ENCODE peak calls at places on chromosome 3, in nine cellular contexts. R, S, D, T, L, A, P, M and Q are unnamed samples.

GRCh38 chr3:107142786-107143185 is 234.5 kb upstream of the CCDC54 start:
- DNase-seq in D (no peak), T (no peak), S (no peak), L (no peak), R (no peak), A (no peak), P (no peak), M (no peak), Q (no peak)

GRCh38 chr3:112200317-112200666 is 67.2 kb upstream of the GCSAM start:
- DNase-seq in S (no peak), A (no peak), P (no peak), R (no peak), D (no peak), M (no peak), T (no peak), L (no peak), Q (no peak)

GRCh38 chr3:159637895-159638542 is 350.6 kb upstream of the IL12A start:
- DNase-seq in A (no peak), P (no peak), R (no peak), T (no peak), M (no peak), S (no peak), L (peak), D (no peak), Q (peak)

GRCh38 chr3:98894791-98895576 is 6.5 kb downstream of the DCBLD2 start:
- DNase-seq in S (no peak), D (no peak), T (no peak), L (no peak), P (no peak), A (no peak), M (no peak), R (no peak), Q (no peak)

GRCh38 chr3:50971487-50971924 is 296.8 kb downstream of the DOCK3 start:
- DNase-seq in T (peak), A (no peak), D (peak), R (no peak), S (peak), P (peak), M (no peak), L (peak), Q (peak)

GRCh38 chr3:119257654-119258410 is 17.2 kb upstream of the B4GALT4 start:
- DNase-seq in L (peak), D (no peak), S (peak), P (no peak), A (no peak), R (no peak), T (peak), M (no peak), Q (no peak)

GRCh38 chr3:39907981-39908380 is 98.6 kb downstream of the MYRIP start:
- DNase-seq in D (no peak), S (no peak), L (no peak), P (peak), M (no peak), R (no peak), A (no peak), T (peak), Q (no peak)

GRCh38 chr3:62529230-62529629 is 155.9 kb upstream of the FEZF2 start:
- DNase-seq in S (no peak), L (peak), R (no peak), T (peak), M (no peak), A (no peak), D (no peak), P (peak), Q (peak)

GRCh38 chr3:197424674-197425484 is 126.5 kb upstream of the DLG1 start:
- DNase-seq in M (no peak), S (no peak), P (no peak), L (no peak), A (no peak), R (no peak), D (no peak), T (no peak), Q (no peak)

GRCh38 chr3:129605593-129606521 is 619 bp downstream of the PLXND1 start:
- DNase-seq in D (peak), A (peak), M (peak), P (peak), T (no peak), R (no peak), L (peak), S (peak), Q (peak)

GRCh38 chr3:60017631-60018030 is 967.8 kb upstream of the CFAP20DC start:
- DNase-seq in D (no peak), L (peak), M (no peak), P (no peak), A (no peak), R (no peak), T (no peak), S (peak), Q (no peak)

GRCh38 chr3:15256861-15257341 is 50.9 kb downstream of the CAPN7 start:
- DNase-seq in D (no peak), P (no peak), R (no peak), L (no peak), M (no peak), T (no peak), S (no peak), A (no peak), Q (no peak)

GRCh38 chr3:188788621-188789081 is 383.1 kb upstream of the TPRG1 start:
- DNase-seq in T (no peak), R (no peak), P (peak), A (no peak), D (no peak), S (no peak), M (no peak), L (peak), Q (peak)

GRCh38 chr3:141055536-141056445 is 4.6 kb downstream of the SPSB4 start:
- DNase-seq in L (no peak), M (no peak), S (no peak), R (no peak), A (no peak), P (no peak), D (no peak), T (no peak), Q (no peak)

GRCh38 chr3:160108357-160108756 is 116.9 kb upstream of the C3orf80 start:
- DNase-seq in D (no peak), M (no peak), R (no peak), A (no peak), L (peak), S (no peak), T (no peak), P (no peak), Q (no peak)

GRCh38 chr3:114308830-114309229 is 15.0 kb downstream of the TIGIT start:
- DNase-seq in M (no peak), R (no peak), D (no peak), S (peak), P (no peak), A (no peak), L (no peak), T (peak), Q (no peak)

GRCh38 chr3:47612178-47612577 is 33.5 kb upstream of the CSPG5 start:
- DNase-seq in R (no peak), S (no peak), L (peak), A (no peak), D (no peak), P (peak), T (no peak), M (no peak), Q (no peak)

GRCh38 chr3:197746801-197747237 is 2.9 kb upstream of the FYTTD1 start:
- DNase-seq in L (no peak), T (no peak), P (no peak), R (no peak), S (no peak), M (no peak), A (no peak), D (no peak), Q (no peak)

GRCh38 chr3:159840900-159841299 is 147.7 kb upstream of the IL12A start:
- DNase-seq in T (no peak), L (peak), D (no peak), S (no peak), P (no peak), M (no peak), R (no peak), A (no peak), Q (no peak)

GRCh38 chr3:10344147-10344943 is 23.4 kb upstream of the SEC13 start:
- DNase-seq in P (peak), S (peak), L (peak), D (peak), T (peak), M (peak), R (no peak), A (no peak), Q (peak)

GRCh38 chr3:100060685-100061484 is 53.4 kb downstream of the FILIP1L start:
- DNase-seq in L (no peak), P (no peak), R (no peak), T (no peak), S (no peak), D (no peak), M (no peak), A (no peak), Q (no peak)

GRCh38 chr3:8519774-8520448 is 18.3 kb downstream of the LMCD1 start:
- DNase-seq in L (no peak), P (peak), R (no peak), A (no peak), M (no peak), S (no peak), T (no peak), D (no peak), Q (no peak)
- H3K27ac ChIP-seq in L (no peak), P (no peak), R (no peak), A (no peak), M (peak), S (no peak), T (no peak), D (no peak), Q (no peak)

GRCh38 chr3:30347679-30348216 is 258.7 kb upstream of the TGFBR2 start:
- DNase-seq in D (no peak), P (peak), L (peak), A (no peak), T (no peak), S (no peak), M (no peak), R (no peak), Q (peak)
- H3K27ac ChIP-seq in D (peak), P (peak), L (peak), A (no peak), T (no peak), S (no peak), M (no peak), R (peak), Q (no peak)

GRCh38 chr3:66692751-66693140 is 191.9 kb upstream of the LRIG1 start:
- DNase-seq in L (no peak), R (no peak), T (no peak), M (no peak), D (no peak), P (no peak), A (no peak), S (no peak), Q (no peak)
- H3K27ac ChIP-seq in L (no peak), R (no peak), T (peak), M (no peak), D (no peak), P (no peak), A (no peak), S (no peak), Q (no peak)

GRCh38 chr3:30605706-30606300 is 598 bp upstream of the TGFBR2 start:
- DNase-seq in T (no peak), L (peak), P (no peak), R (no peak), S (no peak), M (no peak), A (no peak), D (no peak), Q (no peak)
- H3K27ac ChIP-seq in T (peak), L (peak), P (peak), R (peak), S (peak), M (peak), A (no peak), D (peak), Q (peak)

GRCh38 chr3:123622766-123623165 is 37.9 kb upstream of the HACD2 start:
- DNase-seq in M (no peak), R (no peak), A (no peak), L (no peak), P (no peak), D (no peak), T (no peak), S (no peak), Q (no peak)

GRCh38 chr3:123621510-123622189 is 36.8 kb upstream of the HACD2 start:
- DNase-seq in T (no peak), L (no peak), P (no peak), S (no peak), D (no peak), A (no peak), M (no peak), R (no peak), Q (no peak)

GRCh38 chr3:123623346-123623880 is 38.6 kb upstream of the HACD2 start:
- DNase-seq in T (no peak), L (peak), R (no peak), D (no peak), M (no peak), S (no peak), A (no peak), P (no peak), Q (peak)

GRCh38 chr3:123626881-123627280 is 42.0 kb upstream of the HACD2 start:
- DNase-seq in D (no peak), M (no peak), S (no peak), R (no peak), L (no peak), T (no peak), A (no peak), P (no peak), Q (no peak)

GRCh38 chr3:123624302-123624701 is 39.4 kb upstream of the HACD2 start:
- DNase-seq in A (no peak), T (no peak), D (no peak), M (no peak), L (peak), S (no peak), R (no peak), P (no peak), Q (no peak)
- H3K27ac ChIP-seq in A (no peak), T (peak), D (no peak), M (peak), L (peak), S (no peak), R (no peak), P (no peak), Q (peak)

GRCh38 chr3:30527720-30528119 is 78.7 kb upstream of the TGFBR2 start:
- DNase-seq in P (peak), S (no peak), T (no peak), L (no peak), A (no peak), M (no peak), D (no peak), R (no peak), Q (no peak)
- H3K27ac ChIP-seq in P (peak), S (no peak), T (peak), L (no peak), A (no peak), M (peak), D (no peak), R (no peak), Q (no peak)

DNA sequence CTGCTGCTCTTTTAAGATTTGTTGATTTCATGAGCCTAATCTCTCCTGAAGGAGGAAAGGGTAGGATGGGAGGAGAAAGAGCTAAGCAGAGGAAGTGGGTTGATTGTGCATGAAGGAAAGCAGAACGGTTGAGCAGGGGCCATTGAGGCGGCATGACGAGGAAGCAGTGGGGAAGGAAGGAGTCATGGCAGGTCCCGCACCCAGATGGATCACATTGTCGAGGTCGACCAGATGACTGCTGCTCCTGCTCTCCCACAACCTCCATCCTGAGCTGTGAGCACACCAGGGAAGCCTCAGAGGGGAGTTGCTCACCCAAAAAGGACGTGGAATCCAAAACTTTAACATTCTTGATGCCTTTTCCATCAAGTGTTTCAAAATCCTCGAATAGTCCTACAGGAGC is 42.8 kb downstream of the ABTB1 start:
- DNase-seq in A (peak), R (no peak), P (no peak), T (no peak), M (no peak), L (no peak), S (no peak), D (no peak), Q (no peak)
- H3K27ac ChIP-seq in A (no peak), R (no peak), P (no peak), T (no peak), M (no peak), L (no peak), S (no peak), D (no peak), Q (no peak)